ENCODE peak calls at places on chromosomes 7 and 10, in four cellular contexts. U, V, W and G are unnamed samples.
A peak's percentile ranks its signal among the peaks of the same experiment; 100 is the strongest.

GRCh38 chr7:38699481-38699880 is 68.3 kb upstream of the AMPH start:
- DNase-seq in W (no peak), V (no peak), U (no peak), G (no peak)

GRCh38 chr10:79184141-79184625 is 115.4 kb downstream of the ZMIZ1 start:
- DNase-seq in U (no peak), V (no peak), W (peak; percentile 72), G (no peak)

GRCh38 chr10:17585001-17585400 is 32.2 kb downstream of the HACD1 start:
- DNase-seq in U (no peak), W (no peak), V (no peak), G (no peak)

GRCh38 chr7:72754312-72754711 is 73.7 kb downstream of the TYW1B start:
- DNase-seq in U (no peak), W (peak; percentile 37), V (no peak), G (no peak)

GRCh38 chr10:75544923-75545322 is 113.5 kb downstream of the LRMDA start:
- DNase-seq in U (no peak), W (peak; percentile 27), V (no peak), G (no peak)

GRCh38 chr7:35714862-35715261 is 19.9 kb upstream of the HERPUD2 start:
- DNase-seq in W (no peak), U (peak; percentile 9), V (no peak), G (no peak)

GRCh38 chr7:138669364-138669763 is 31.8 kb downstream of the SVOPL start:
- DNase-seq in V (no peak), W (no peak), U (no peak), G (no peak)

GRCh38 chr7:23471090-23471859 is 984 bp upstream of the IGF2BP3 start:
- DNase-seq in W (peak; percentile 71), U (peak; percentile 97), V (no peak), G (peak; percentile 92)

GRCh38 chr7:30979027-30979426 is 15.3 kb downstream of the GHRHR start:
- DNase-seq in W (no peak), V (no peak), U (no peak), G (peak; percentile 6)

GRCh38 chr7:131312838-131313237 is 14.8 kb upstream of the MKLN1 start:
- DNase-seq in V (no peak), W (no peak), U (no peak), G (no peak)

GRCh38 chr7:42625391-42625790 is 286.5 kb downstream of the C7orf25 start:
- DNase-seq in W (no peak), U (no peak), V (no peak), G (no peak)

DNA sequence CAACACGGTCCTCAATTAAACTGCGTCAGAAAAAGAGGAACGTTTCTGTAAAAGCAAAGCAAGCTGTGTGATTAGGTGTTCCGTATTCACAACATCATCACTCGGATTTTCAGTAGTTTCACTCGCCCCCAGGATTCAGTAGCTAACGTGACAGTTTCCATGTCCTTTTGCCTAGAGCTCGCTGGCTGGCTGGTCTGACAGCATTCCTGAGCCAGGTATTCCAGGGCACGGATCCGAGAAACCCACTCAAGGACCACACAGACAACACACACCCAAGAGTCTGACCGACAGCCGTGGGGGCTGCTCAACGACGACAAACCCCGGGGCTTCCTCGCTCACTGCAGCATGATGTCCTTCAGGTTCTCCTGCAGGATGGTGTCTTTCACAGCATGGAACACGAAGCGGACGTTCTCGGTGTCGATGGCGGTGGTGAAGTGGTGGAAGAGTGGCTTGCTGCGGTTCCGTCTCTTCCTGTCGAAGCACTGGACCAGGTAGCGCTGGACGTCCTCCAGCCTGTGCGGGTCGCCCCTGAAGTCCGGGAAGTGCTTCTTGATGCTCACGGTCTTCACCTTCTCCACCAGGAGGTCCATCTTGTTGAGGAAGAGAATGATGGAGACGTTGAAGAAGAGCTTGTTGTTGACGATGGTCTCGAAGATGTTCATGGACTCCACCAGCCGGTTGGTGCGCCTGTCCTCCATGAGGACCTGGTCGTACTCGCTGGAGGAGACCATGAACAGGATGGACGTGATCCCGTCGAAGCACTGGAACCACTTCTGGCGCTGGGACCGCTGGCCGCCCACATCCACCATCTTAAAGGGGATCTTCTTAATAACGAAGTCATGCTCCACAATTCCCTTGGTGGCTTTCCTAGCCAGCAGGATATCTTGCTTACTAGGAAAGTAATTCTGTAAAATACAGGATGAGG is 43.1 kb downstream of the AMZ1 start:
- DNase-seq in W (no peak), V (no peak), U (no peak), G (peak; percentile 19)
- H3K36me3 ChIP-seq in W (peaks cover 26% of the 10 kb centered on the region), V (no peaks in the 10 kb centered on the region), U (peaks cover 11% of the 10 kb centered on the region), G (peaks cover 16% of the 10 kb centered on the region)

DNA sequence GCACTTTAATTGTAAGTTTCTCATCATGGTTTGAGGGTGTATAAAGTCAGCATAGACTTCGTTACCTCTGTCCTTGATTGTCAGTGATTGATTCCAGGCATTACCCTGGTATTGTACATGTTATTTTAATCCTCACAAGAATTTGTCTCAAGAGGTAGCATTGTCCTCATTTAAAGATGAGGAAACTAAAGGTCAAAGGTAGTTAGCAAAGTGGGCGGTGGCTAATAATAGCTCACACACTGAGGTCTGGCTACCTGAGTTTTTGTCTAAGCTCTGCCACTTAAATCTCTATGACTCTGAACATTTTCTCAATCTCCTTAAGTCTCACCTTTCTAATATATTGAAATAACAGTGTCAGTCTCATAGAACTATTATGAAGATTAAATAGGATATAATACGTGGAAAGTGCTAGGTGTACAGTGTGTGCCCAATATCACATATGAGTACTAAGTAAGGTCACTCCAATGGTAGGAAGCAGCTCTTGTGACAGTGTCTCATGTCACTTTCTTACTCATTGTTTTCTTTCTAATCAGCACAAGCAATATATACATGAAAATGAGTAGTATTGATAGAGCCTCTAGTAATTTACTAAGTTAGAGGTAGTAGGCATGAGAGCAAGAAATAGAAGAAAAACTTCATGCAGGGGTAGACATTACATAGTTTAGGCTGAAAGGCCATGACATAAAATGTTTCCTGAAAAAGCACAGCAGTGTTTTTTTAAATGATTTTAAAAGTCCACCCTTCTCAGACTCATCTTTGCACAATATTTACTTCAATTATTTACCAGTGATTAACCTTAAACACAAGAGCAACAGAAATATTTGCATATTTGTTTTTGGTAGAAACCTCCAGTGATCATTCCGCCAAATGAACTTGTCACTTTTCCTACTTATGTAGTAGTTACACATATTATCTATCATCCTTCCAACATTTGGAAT is 21.0 kb downstream of the AHR start:
- DNase-seq in V (no peak), W (no peak), U (no peak), G (no peak)
- H3K36me3 ChIP-seq in V (no peaks in the 10 kb centered on the region), W (peaks cover 17% of the 10 kb centered on the region), U (no peaks in the 10 kb centered on the region), G (no peaks in the 10 kb centered on the region)

GRCh38 chr10:69394020-69394419 is 22.7 kb downstream of the TACR2 start:
- DNase-seq in U (no peak), W (no peak), V (no peak), G (no peak)
- H3K36me3 ChIP-seq in U (peaks cover 55% of the 10 kb centered on the region), W (peaks cover 24% of the 10 kb centered on the region), V (no peaks in the 10 kb centered on the region), G (peaks cover 41% of the 10 kb centered on the region)

GRCh38 chr7:76056241-76056640 is 8.3 kb downstream of the MDH2 start:
- DNase-seq in U (no peak), W (no peak), V (no peak), G (no peak)

GRCh38 chr7:76057103-76057812 is 9.4 kb downstream of the MDH2 start:
- DNase-seq in V (no peak), W (no peak), U (no peak), G (no peak)

GRCh38 chr7:76053461-76053860 is 5.6 kb downstream of the MDH2 start:
- DNase-seq in V (no peak), W (no peak), U (no peak), G (no peak)

GRCh38 chr7:76051840-76052239 is 3.9 kb downstream of the MDH2 start:
- DNase-seq in V (no peak), U (no peak), W (no peak), G (no peak)

DNA sequence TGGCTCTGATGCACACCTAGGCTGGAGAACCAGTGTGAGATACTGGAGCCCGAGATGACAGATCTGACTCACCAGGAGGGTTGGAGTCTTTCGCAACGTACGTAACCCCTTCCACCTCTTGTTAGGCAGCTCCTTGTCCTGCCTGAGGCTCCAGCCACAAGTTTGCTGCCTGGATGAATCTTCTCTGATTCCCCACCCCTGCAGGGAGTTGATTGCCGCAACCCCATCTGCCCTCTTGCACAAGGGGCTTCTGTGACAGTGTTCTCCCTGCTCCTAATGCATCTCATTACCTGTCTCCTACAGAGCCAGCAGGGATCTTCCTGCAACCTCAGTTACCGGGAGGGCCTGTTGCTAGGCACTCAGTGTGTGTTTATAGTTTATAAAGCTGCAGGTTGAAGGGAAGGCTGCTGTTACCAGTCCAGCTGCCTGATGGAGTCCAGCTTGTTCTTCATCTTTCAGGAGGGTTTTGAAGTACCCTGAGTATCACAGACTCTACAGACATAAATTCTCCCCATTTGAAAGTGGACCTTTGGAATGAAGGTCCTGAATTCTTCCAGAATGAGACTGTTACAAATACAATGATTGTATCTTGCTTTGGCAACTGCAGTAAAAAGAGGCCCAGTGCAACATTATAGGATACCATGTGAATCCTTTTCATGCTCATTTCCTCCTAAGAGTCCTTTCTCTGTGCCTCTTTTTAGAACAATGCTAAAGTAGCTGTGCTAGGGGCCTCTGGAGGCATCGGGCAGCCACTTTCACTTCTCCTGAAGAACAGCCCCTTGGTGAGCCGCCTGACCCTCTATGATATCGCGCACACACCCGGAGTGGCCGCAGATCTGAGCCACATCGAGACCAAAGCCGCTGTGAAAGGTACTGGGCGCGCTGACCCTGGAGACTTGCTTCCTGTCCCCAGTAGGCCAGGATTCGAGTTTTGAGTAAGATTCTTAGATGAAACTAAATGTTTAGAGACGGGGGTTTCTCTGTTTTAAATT is 6.5 kb downstream of the MDH2 start:
- DNase-seq in W (peak; percentile 32), U (no peak), V (no peak), G (no peak)
- H3K36me3 ChIP-seq in W (peaks cover 36% of the 10 kb centered on the region), U (peaks cover 34% of the 10 kb centered on the region), V (no peaks in the 10 kb centered on the region), G (peaks cover 32% of the 10 kb centered on the region)